ENCODE peak calls at places on chromosomes 5 and 9, in nine cellular contexts. C is fibroblast of lung, I is GM23338, G is OCI-LY7, L is PC-9, K is neural progenitor cell, P is K562, T is PC-3, E is SK-N-SH. A is an unnamed sample.
A peak's percentile ranks its signal among the peaks of the same experiment; 100 is the strongest.

GRCh38 chr9:99465231-99465891 is 243.3 kb downstream of the SEC61B start:
- DNase-seq in C (no peak), I (no peak), G (no peak), L (no peak), K (peak; percentile 67), P (no peak), T (no peak), E (peak; percentile 71), A (no peak)

GRCh38 chr9:132488611-132489010 is 78.6 kb downstream of the CFAP77 start:
- DNase-seq in C (no peak), I (no peak), G (no peak), L (no peak), K (no peak), P (no peak), T (no peak), E (peak; percentile 88), A (no peak)

GRCh38 chr9:87713278-87713989 is 12.5 kb upstream of the CTSL start:
- DNase-seq in C (peak; percentile 98), I (peak; percentile 27), G (no peak), L (peak; percentile 74), K (no peak), P (peak; percentile 47), T (peak; percentile 92), E (no peak), A (peak; percentile 92)

GRCh38 chr9:23492126-23493002 is 333.7 kb downstream of the ELAVL2 start:
- DNase-seq in C (peak; percentile 0), I (peak; percentile 81), G (peak; percentile 37), L (no peak), K (peak; percentile 71), P (no peak), T (peak; percentile 89), E (peak; percentile 46), A (peak; percentile 57)

GRCh38 chr5:157460921-157461792 is 1.1 kb downstream of the NIPAL4 start:
- DNase-seq in C (no peak), I (no peak), G (no peak), L (no peak), K (no peak), P (no peak), T (no peak), E (no peak), A (peak; percentile 65)

GRCh38 chr5:87195104-87195581 is 72.5 kb upstream of the RASA1 start:
- DNase-seq in C (peak; percentile 61), I (no peak), G (no peak), L (no peak), K (no peak), P (no peak), T (peak; percentile 68), E (no peak), A (peak; percentile 53)

GRCh38 chr5:158154226-158155005 is 295.5 kb upstream of the CLINT1 start:
- DNase-seq in C (peak; percentile 93), I (no peak), G (no peak), L (no peak), K (no peak), P (no peak), T (peak; percentile 81), E (no peak), A (peak; percentile 72)

GRCh38 chr9:18905033-18905882 is 127.8 kb downstream of the SAXO1 start:
- DNase-seq in C (peak; percentile 22), I (no peak), G (no peak), L (no peak), K (no peak), P (no peak), T (peak; percentile 53), E (no peak), A (no peak)

GRCh38 chr9:36137392-36138004 is 965 bp downstream of the GLIPR2 start:
- DNase-seq in C (peak; percentile 26), I (no peak), G (no peak), L (no peak), K (peak; percentile 27), P (no peak), T (peak; percentile 9), E (peak; percentile 55), A (no peak)

GRCh38 chr9:7146582-7146981 is 388.8 kb downstream of the KDM4C start:
- DNase-seq in C (no peak), I (peak; percentile 12), G (no peak), L (peak; percentile 7), K (peak; percentile 16), P (no peak), T (peak; percentile 61), E (peak; percentile 25), A (peak; percentile 85)

GRCh38 chr5:39578887-39579497 is 154.2 kb upstream of the DAB2 start:
- DNase-seq in C (peak; percentile 67), I (peak; percentile 24), G (peak; percentile 13), L (no peak), K (no peak), P (no peak), T (peak; percentile 65), E (no peak), A (no peak)

GRCh38 chr5:6574537-6574936 is 58.3 kb downstream of the NSUN2 start:
- DNase-seq in C (no peak), I (no peak), G (no peak), L (no peak), K (no peak), P (no peak), T (peak; percentile 37), E (no peak), A (no peak)

GRCh38 chr9:104564358-104564757 is 4.6 kb upstream of the OR13C8 start:
- DNase-seq in C (no peak), I (no peak), G (no peak), L (no peak), K (no peak), P (no peak), T (no peak), E (no peak), A (no peak)

GRCh38 chr5:107361945-107362344 is 308.8 kb downstream of the EFNA5 start:
- DNase-seq in C (peak; percentile 43), I (no peak), G (no peak), L (no peak), K (no peak), P (no peak), T (peak; percentile 40), E (no peak), A (peak; percentile 88)

GRCh38 chr9:94993821-94994165 is 267.3 kb downstream of the AOPEP start:
- DNase-seq in C (no peak), I (no peak), G (no peak), L (no peak), K (no peak), P (no peak), T (no peak), E (no peak), A (no peak)

GRCh38 chr5:41736641-41737040 is 133.6 kb downstream of the OXCT1 start:
- DNase-seq in C (no peak), I (no peak), G (no peak), L (no peak), K (no peak), P (no peak), T (no peak), E (no peak), A (no peak)

GRCh38 chr9:121271368-121272351 is 3.7 kb downstream of the GSN start:
- DNase-seq in C (peak; percentile 84), I (no peak), G (no peak), L (no peak), K (no peak), P (no peak), T (no peak), E (no peak), A (peak; percentile 48)

GRCh38 chr5:130549884-130550552 is 615.0 kb downstream of the HINT1 start:
- DNase-seq in C (peak; percentile 63), I (no peak), G (no peak), L (peak; percentile 60), K (no peak), P (no peak), T (peak; percentile 97), E (no peak), A (peak; percentile 85)

GRCh38 chr9:98075332-98075805 is 18.8 kb downstream of the NANS start:
- DNase-seq in C (peak; percentile 72), I (peak; percentile 26), G (no peak), L (no peak), K (no peak), P (no peak), T (peak; percentile 37), E (no peak), A (peak; percentile 27)

GRCh38 chr9:69412741-69413150 is 87.7 kb downstream of the ENTREP1 start:
- DNase-seq in C (peak; percentile 68), I (peak; percentile 90), G (no peak), L (peak; percentile 66), K (peak; percentile 84), P (peak; percentile 39), T (peak; percentile 43), E (peak; percentile 87), A (peak; percentile 32)

GRCh38 chr5:10372726-10373709 is 19.5 kb downstream of the MARCHF6 start:
- DNase-seq in C (no peak), I (no peak), G (no peak), L (no peak), K (no peak), P (no peak), T (no peak), E (no peak), A (no peak)
- H4K20me1 ChIP-seq in C (peaks cover 2% of the 10 kb centered on the region), I (peaks cover 13% of the 10 kb centered on the region), G (peaks cover 15% of the 10 kb centered on the region), L (peaks cover 77% of the 10 kb centered on the region), K (peaks cover 72% of the 10 kb centered on the region), P (peaks cover 8% of the 10 kb centered on the region), T (peaks cover 79% of the 10 kb centered on the region), E (peaks cover 95% of the 10 kb centered on the region), A (peaks cover 2% of the 10 kb centered on the region)

GRCh38 chr9:16625831-16626230 is 244.6 kb downstream of the BNC2 start:
- DNase-seq in C (peak; percentile 59), I (peak; percentile 26), G (no peak), L (no peak), K (no peak), P (no peak), T (no peak), E (no peak), A (no peak)
- H3K27ac ChIP-seq in C (peak overlapping the region; percentile 85), I (peak overlapping the region; percentile 48), G (no peak overlapping the region), L (no peak overlapping the region), K (no peak overlapping the region), P (no peak overlapping the region), T (peak overlapping the region; percentile 56), E (peak overlapping the region; percentile 86), A (no peak overlapping the region)

DNA sequence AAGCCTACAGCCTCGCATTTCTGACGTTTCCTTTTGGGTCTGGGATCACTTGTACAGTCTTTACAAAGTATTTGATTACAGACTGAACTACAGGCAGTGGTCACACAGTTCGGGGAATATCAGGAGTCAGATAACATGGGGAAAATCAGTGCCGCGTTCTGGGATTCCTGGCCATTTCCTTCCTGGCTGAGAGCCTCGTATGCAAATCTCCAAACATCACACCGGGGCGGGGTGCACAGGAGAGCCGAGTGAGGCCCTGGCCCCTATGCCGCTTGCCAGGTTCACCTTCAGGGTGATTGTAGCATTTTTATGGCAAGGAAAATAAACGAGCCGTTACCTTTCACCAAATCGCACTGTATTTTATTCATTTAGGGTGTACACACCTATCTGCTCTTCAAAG is 29.6 kb upstream of the SLC9A3 start:
- DNase-seq in C (peak; percentile 3), I (peak; percentile 70), G (no peak), L (peak; percentile 47), K (no peak), P (no peak), T (peak; percentile 57), E (no peak), A (peak; percentile 18)
- H3K79me2 ChIP-seq in C (no peaks in the 10 kb centered on the region), I (no peaks in the 10 kb centered on the region), G (no peaks in the 10 kb centered on the region), L (no peaks in the 10 kb centered on the region), K (no peaks in the 10 kb centered on the region), P (no peaks in the 10 kb centered on the region), T (no peaks in the 10 kb centered on the region), E (no peaks in the 10 kb centered on the region), A (no peaks in the 10 kb centered on the region)

DNA sequence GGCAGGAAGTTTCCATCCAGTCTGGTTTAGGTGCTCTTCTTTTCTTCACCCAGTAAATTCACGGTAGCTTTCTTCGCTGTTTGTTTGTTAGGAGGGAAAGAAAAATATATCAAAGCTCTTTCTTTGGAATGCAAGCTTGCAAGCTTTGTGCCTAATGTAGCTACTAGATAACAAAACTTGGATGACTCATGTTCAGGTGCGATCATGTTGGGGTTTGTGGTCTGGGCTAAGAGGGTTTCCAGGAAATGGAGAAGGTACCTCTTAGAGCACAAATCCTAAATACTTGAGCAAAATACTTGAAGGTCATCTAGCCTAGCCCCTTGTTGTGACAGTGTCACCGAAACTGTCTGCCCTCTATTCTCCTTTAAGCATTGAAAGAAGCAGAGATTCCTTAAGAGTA is 17.7 kb downstream of the SRP19 start:
- DNase-seq in C (no peak), I (peak; percentile 19), G (no peak), L (peak; percentile 43), K (no peak), P (peak; percentile 38), T (peak; percentile 48), E (no peak), A (peak; percentile 77)
- H4K20me1 ChIP-seq in C (no peaks in the 10 kb centered on the region), I (peaks cover 4% of the 10 kb centered on the region), G (no peaks in the 10 kb centered on the region), L (peaks cover 5% of the 10 kb centered on the region), K (no peaks in the 10 kb centered on the region), P (peaks cover 5% of the 10 kb centered on the region), T (peaks cover 3% of the 10 kb centered on the region), E (peaks cover 7% of the 10 kb centered on the region), A (peaks cover 6% of the 10 kb centered on the region)